ENCODE peak calls at places on chromosomes 6 and 20, in seven cellular contexts. H, L, Z, B, X, I and F are unnamed samples.

GRCh38 chr6:25054469-25054868 is 118.7 kb upstream of the RIPOR2 start:
- DNase-seq in H (peak), L (no peak), Z (peak), B (no peak), X (no peak), I (no peak), F (no peak)

GRCh38 chr6:161745594-161745993 is 471.7 kb upstream of the AGPAT4 start:
- DNase-seq in H (no peak), L (no peak), Z (no peak), B (no peak), X (no peak), I (no peak), F (no peak)

GRCh38 chr6:144248003-144248402 is 37.1 kb upstream of the UTRN start:
- DNase-seq in H (no peak), L (no peak), Z (no peak), B (no peak), X (no peak), I (no peak), F (no peak)

GRCh38 chr6:49528571-49528970 is 21.9 kb upstream of the C6orf141 start:
- DNase-seq in H (no peak), L (no peak), Z (no peak), B (no peak), X (no peak), I (no peak), F (peak)

GRCh38 chr6:169620171-169621125 is 81.4 kb downstream of the WDR27 start:
- DNase-seq in H (peak), L (no peak), Z (no peak), B (no peak), X (no peak), I (peak), F (no peak)

GRCh38 chr20:45782890-45783289 is 8.8 kb downstream of the WFDC3 start:
- DNase-seq in H (no peak), L (no peak), Z (no peak), B (no peak), X (no peak), I (no peak), F (no peak)

GRCh38 chr6:43493833-43494232 is 16.3 kb downstream of the LRRC73 start:
- DNase-seq in H (no peak), L (no peak), Z (no peak), B (no peak), X (no peak), I (no peak), F (no peak)

GRCh38 chr20:51258582-51259175 is 235.8 kb upstream of the KCNG1 start:
- DNase-seq in H (peak), L (no peak), Z (no peak), B (no peak), X (no peak), I (peak), F (peak)

GRCh38 chr20:63740070-63740500 is 509 bp downstream of the SLC2A4RG start:
- DNase-seq in H (peak), L (peak), Z (no peak), B (no peak), X (peak), I (no peak), F (no peak)

GRCh38 chr20:43941476-43942212 is 27.0 kb downstream of the TOX2 start:
- DNase-seq in H (peak), L (peak), Z (no peak), B (no peak), X (no peak), I (peak), F (no peak)

GRCh38 chr6:43257746-43258145 is 14.5 kb downstream of the TTBK1 start:
- DNase-seq in H (no peak), L (no peak), Z (no peak), B (no peak), X (no peak), I (no peak), F (no peak)

GRCh38 chr6:47407295-47408281 is 70.0 kb upstream of the CD2AP start:
- DNase-seq in H (no peak), L (no peak), Z (peak), B (no peak), X (no peak), I (peak), F (no peak)

GRCh38 chr6:129699661-129700060 is 10.3 kb downstream of the ARHGAP18 start:
- DNase-seq in H (no peak), L (no peak), Z (no peak), B (no peak), X (no peak), I (no peak), F (no peak)

GRCh38 chr6:139973602-139974373 is 599.3 kb upstream of the CITED2 start:
- DNase-seq in H (peak), L (no peak), Z (peak), B (no peak), X (no peak), I (peak), F (no peak)

GRCh38 chr6:85494551-85495337 is 44.9 kb downstream of the NT5E start:
- DNase-seq in H (peak), L (no peak), Z (no peak), B (no peak), X (no peak), I (no peak), F (no peak)

GRCh38 chr20:2093200-2093781 is 8.3 kb upstream of the STK35 start:
- DNase-seq in H (no peak), L (no peak), Z (no peak), B (peak), X (no peak), I (peak), F (no peak)

GRCh38 chr6:168099201-168100010 is 20.4 kb upstream of the FRMD1 start:
- DNase-seq in H (no peak), L (no peak), Z (no peak), B (no peak), X (no peak), I (no peak), F (no peak)

GRCh38 chr6:159110013-159110412 is 59.2 kb upstream of the FNDC1 start:
- DNase-seq in H (peak), L (no peak), Z (peak), B (no peak), X (peak), I (peak), F (peak)

GRCh38 chr20:36773123-36773547 is 428 bp downstream of the DSN1 start:
- DNase-seq in H (peak), L (no peak), Z (no peak), B (no peak), X (no peak), I (no peak), F (no peak)

GRCh38 chr6:150841697-150842096 is 23.8 kb upstream of the MTHFD1L start:
- DNase-seq in H (peak), L (no peak), Z (no peak), B (no peak), X (no peak), I (no peak), F (no peak)

GRCh38 chr6:153131037-153131981 is at the start of gene RGS17:
- DNase-seq in H (peak), L (peak), Z (no peak), B (peak), X (no peak), I (peak), F (no peak)

GRCh38 chr20:44370639-44371218 is 15.2 kb downstream of the HNF4A start:
- DNase-seq in H (peak), L (peak), Z (no peak), B (no peak), X (no peak), I (peak), F (no peak)

GRCh38 chr6:16493112-16493511 is 254.7 kb downstream of the GMPR start:
- DNase-seq in H (no peak), L (no peak), Z (no peak), B (no peak), X (no peak), I (no peak), F (no peak)

GRCh38 chr20:44810391-44811149 is at the start of gene RIMS4:
- DNase-seq in H (no peak), L (no peak), Z (no peak), B (peak), X (peak), I (no peak), F (no peak)

GRCh38 chr20:59669451-59669850 is 65.1 kb downstream of the PHACTR3 start:
- DNase-seq in H (no peak), L (no peak), Z (no peak), B (no peak), X (no peak), I (no peak), F (no peak)

GRCh38 chr6:89048985-89049384 is 31.6 kb upstream of the PNRC1 start:
- DNase-seq in H (no peak), L (no peak), Z (no peak), B (no peak), X (peak), I (peak), F (no peak)

GRCh38 chr6:147974376-147974775 is 368.3 kb upstream of the SASH1 start:
- DNase-seq in H (peak), L (no peak), Z (peak), B (no peak), X (no peak), I (peak), F (peak)

GRCh38 chr6:1091905-1092304 is 220.0 kb upstream of the FOXQ1 start:
- DNase-seq in H (no peak), L (peak), Z (no peak), B (no peak), X (no peak), I (no peak), F (no peak)

GRCh38 chr6:157054531-157054979 is 268.8 kb downstream of the TMEM242 start:
- DNase-seq in H (no peak), L (no peak), Z (no peak), B (no peak), X (no peak), I (no peak), F (no peak)

GRCh38 chr20:63652192-63652980 is 838 bp downstream of the STMN3 start:
- DNase-seq in H (no peak), L (no peak), Z (no peak), B (no peak), X (no peak), I (no peak), F (no peak)

GRCh38 chr6:169970306-169970988 is 219.0 kb downstream of the ERMARD start:
- DNase-seq in H (no peak), L (peak), Z (no peak), B (no peak), X (peak), I (no peak), F (no peak)

GRCh38 chr6:21780144-21780543 is 186.6 kb downstream of the SOX4 start:
- DNase-seq in H (no peak), L (no peak), Z (no peak), B (no peak), X (no peak), I (no peak), F (no peak)

GRCh38 chr6:157471895-157472686 is 91.1 kb downstream of the ZDHHC14 start:
- DNase-seq in H (no peak), L (no peak), Z (no peak), B (no peak), X (no peak), I (no peak), F (no peak)

GRCh38 chr6:79438015-79438414 is 99.2 kb downstream of the LCA5 start:
- DNase-seq in H (peak), L (no peak), Z (no peak), B (no peak), X (no peak), I (no peak), F (no peak)

GRCh38 chr20:49747707-49748524 is 34.2 kb upstream of the B4GALT5 start:
- DNase-seq in H (peak), L (peak), Z (no peak), B (no peak), X (peak), I (peak), F (no peak)

GRCh38 chr6:132933085-132933484 is 118.7 kb downstream of the RPS12 start:
- DNase-seq in H (no peak), L (no peak), Z (no peak), B (no peak), X (no peak), I (no peak), F (no peak)

GRCh38 chr20:41889125-41889870 is 271.1 kb upstream of the CHD6 start:
- DNase-seq in H (peak), L (no peak), Z (no peak), B (no peak), X (no peak), I (peak), F (no peak)
- TF ChIP-seq CTCF in H (peak), L (no peak), Z (no peak), B (peak), X (no peak), I (peak), F (no peak)

GRCh38 chr6:56995347-56995746 is 40.4 kb downstream of the BEND6 start:
- DNase-seq in H (no peak), L (no peak), Z (no peak), B (no peak), X (no peak), I (peak), F (no peak)
- TF ChIP-seq CTCF in H (no peak), L (no peak), Z (no peak), B (no peak), X (no peak), I (no peak), F (peak)

DNA sequence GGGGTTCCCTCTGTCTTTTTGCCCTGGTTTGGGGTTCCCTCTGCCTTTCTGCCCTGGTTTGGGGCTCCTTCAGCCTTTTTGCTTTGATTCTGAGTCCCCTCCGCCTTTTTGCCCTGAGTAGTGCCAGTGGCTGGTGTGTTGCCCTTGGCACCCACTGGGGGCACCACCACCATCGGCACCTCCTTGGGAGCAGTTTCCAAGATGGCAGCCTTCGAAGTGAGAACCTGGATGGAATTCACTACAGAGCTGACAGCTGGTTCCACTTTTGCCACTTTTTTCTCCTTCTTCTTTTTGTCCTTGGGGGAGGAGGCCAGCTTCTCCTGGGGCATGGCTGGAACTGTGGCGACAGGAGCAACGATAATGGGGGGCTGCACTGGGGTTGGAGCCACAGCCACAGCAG is 22.2 kb downstream of the RRBP1 start:
- DNase-seq in H (no peak), L (no peak), Z (no peak), B (no peak), X (no peak), I (no peak), F (no peak)
- TF ChIP-seq CTCF in H (peak), L (no peak), Z (no peak), B (peak), X (no peak), I (no peak), F (no peak)

GRCh38 chr6:41786451-41787218 is 859 bp upstream of the TOMM6 start:
- DNase-seq in H (peak), L (peak), Z (no peak), B (peak), X (peak), I (peak), F (no peak)
- TF ChIP-seq CTCF in H (peak), L (peak), Z (peak), B (peak), X (no peak), I (peak), F (peak)

GRCh38 chr20:57760698-57761412 is 51.0 kb upstream of the PMEPA1 start:
- DNase-seq in H (no peak), L (no peak), Z (no peak), B (no peak), X (peak), I (no peak), F (no peak)
- TF ChIP-seq CTCF in H (no peak), L (no peak), Z (no peak), B (no peak), X (no peak), I (no peak), F (no peak)

GRCh38 chr20:10478930-10479329 is 43.8 kb downstream of the SLX4IP start:
- DNase-seq in H (no peak), L (no peak), Z (no peak), B (no peak), X (no peak), I (peak), F (no peak)
- TF ChIP-seq CTCF in H (no peak), L (no peak), Z (no peak), B (no peak), X (no peak), I (no peak), F (no peak)

DNA sequence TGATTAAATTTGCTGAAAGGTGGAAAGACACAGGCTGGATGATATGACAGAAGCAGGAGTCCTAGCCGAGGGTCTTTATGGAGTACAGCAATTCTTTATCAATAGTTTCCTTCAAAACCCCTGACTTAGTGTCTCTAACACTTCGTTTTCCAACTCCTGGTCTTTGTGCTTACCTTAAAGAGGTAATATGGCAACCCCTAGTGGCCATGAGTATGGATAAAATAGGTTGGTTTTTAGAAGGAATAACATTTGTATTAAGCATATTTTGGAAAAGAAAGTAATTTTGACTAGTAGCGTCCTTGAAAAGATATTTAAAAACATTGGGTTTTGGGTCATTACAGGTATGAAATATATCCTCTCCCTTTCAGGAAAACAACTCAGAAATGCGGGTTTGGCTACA is 51.9 kb downstream of the VGLL2 start:
- DNase-seq in H (peak), L (no peak), Z (no peak), B (no peak), X (no peak), I (peak), F (peak)
- TF ChIP-seq CTCF in H (peak), L (no peak), Z (peak), B (peak), X (no peak), I (peak), F (peak)

GRCh38 chr6:112466378-112467151 is 119.4 kb downstream of the RFPL4B start:
- DNase-seq in H (peak), L (no peak), Z (no peak), B (no peak), X (no peak), I (no peak), F (peak)
- TF ChIP-seq CTCF in H (no peak), L (no peak), Z (no peak), B (no peak), X (no peak), I (no peak), F (no peak)

DNA sequence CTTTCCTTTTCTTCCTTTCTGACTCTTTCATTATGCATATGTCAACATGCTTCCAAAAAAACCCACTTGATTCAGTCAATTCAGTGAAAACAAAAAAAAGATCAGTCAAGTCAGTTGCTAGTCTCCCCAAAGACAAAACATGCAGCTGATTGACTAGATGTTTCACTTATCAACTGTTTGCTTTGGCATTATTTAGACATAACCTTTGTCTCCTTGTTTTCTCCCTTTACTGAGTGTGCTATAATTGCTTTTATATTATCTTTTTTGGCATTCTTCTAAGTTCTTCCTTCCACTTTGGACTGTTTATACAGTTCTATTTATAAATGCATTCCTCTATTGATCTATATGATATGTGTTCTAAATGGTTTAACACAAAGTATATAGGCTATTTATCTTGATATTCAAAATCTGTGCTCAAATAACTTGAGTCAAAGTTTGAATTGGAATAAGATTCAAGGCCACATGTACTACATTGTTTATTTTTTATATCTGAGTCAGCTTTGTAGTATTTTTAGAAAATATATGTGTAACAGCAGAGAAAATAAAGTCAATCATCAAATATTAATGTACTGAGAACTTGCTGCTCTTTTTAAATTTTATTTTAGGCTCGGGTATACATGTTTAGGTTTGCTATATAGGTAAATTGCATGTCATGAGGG is 260.5 kb downstream of the CENPW start:
- DNase-seq in H (peak), L (no peak), Z (no peak), B (no peak), X (no peak), I (no peak), F (no peak)
- TF ChIP-seq CTCF in H (no peak), L (no peak), Z (no peak), B (no peak), X (no peak), I (no peak), F (no peak)

GRCh38 chr20:62611012-62611411 is 31.3 kb upstream of the SLCO4A1 start:
- DNase-seq in H (no peak), L (no peak), Z (no peak), B (no peak), X (no peak), I (no peak), F (no peak)
- TF ChIP-seq CTCF in H (no peak), L (no peak), Z (no peak), B (no peak), X (no peak), I (no peak), F (no peak)